ENCODE peak calls at places on chromosomes 13 and 19, in four cellular contexts. Q, M, Y and E are unnamed samples.

GRCh38 chr19:2235396-2236284 is 489 bp downstream of the PLEKHJ1 start:
- DNase-seq in Q (peak; percentile 87), M (no peak), Y (no peak), E (no peak)

GRCh38 chr13:30755678-30756077 is 20.3 kb downstream of the ALOX5AP start:
- DNase-seq in Q (no peak), M (no peak), Y (no peak), E (no peak)

GRCh38 chr19:36423925-36424324 is 5.5 kb upstream of the ZFP82 start:
- DNase-seq in Q (no peak), M (no peak), Y (no peak), E (no peak)

GRCh38 chr13:84894749-84895148 is 904.5 kb downstream of the SLITRK6 start:
- DNase-seq in Q (no peak), M (no peak), Y (no peak), E (no peak)

GRCh38 chr19:29620931-29621351 is 14.9 kb downstream of the POP4 start:
- DNase-seq in Q (no peak), M (no peak), Y (no peak), E (no peak)

GRCh38 chr19:49533551-49534488 is 6.0 kb downstream of the RCN3 start:
- DNase-seq in Q (peak; percentile 61), M (peak; percentile 82), Y (peak; percentile 63), E (no peak)

GRCh38 chr13:39623466-39623865 is 20.5 kb upstream of the LHFPL6 start:
- DNase-seq in Q (no peak), M (no peak), Y (no peak), E (no peak)

GRCh38 chr19:55635856-55636440 is 4.9 kb upstream of the ZNF580 start:
- DNase-seq in Q (no peak), M (no peak), Y (no peak), E (no peak)

GRCh38 chr13:94435604-94436226 is 43.8 kb downstream of the DCT start:
- DNase-seq in Q (no peak), M (no peak), Y (no peak), E (no peak)

GRCh38 chr13:86174632-86175031 is 375.4 kb upstream of the SLITRK6 start:
- DNase-seq in Q (no peak), M (no peak), Y (no peak), E (no peak)

GRCh38 chr13:52070929-52071523 is 46.5 kb downstream of the UTP14C start:
- DNase-seq in Q (no peak), M (no peak), Y (no peak), E (no peak)

GRCh38 chr19:1872807-1873523 is 9.6 kb upstream of the KLF16 start:
- DNase-seq in Q (no peak), M (no peak), Y (no peak), E (no peak)

GRCh38 chr19:5826531-5827341 is 12.8 kb downstream of the FUT6 start:
- DNase-seq in Q (peak; percentile 90), M (no peak), Y (no peak), E (no peak)

GRCh38 chr13:77697208-77698103 is at the start of gene SLAIN1:
- DNase-seq in Q (peak; percentile 72), M (peak; percentile 73), Y (peak; percentile 41), E (peak; percentile 93)

GRCh38 chr19:3204646-3205275 is 19.0 kb downstream of the NCLN start:
- DNase-seq in Q (no peak), M (no peak), Y (no peak), E (no peak)

GRCh38 chr19:310141-310651 is 19.0 kb upstream of the PLPP2 start:
- DNase-seq in Q (no peak), M (no peak), Y (no peak), E (no peak)

GRCh38 chr19:3508771-3509535 is 2.8 kb downstream of the FZR1 start:
- DNase-seq in Q (no peak), M (no peak), Y (no peak), E (no peak)

GRCh38 chr13:100203696-100204367 is 114.9 kb downstream of the PCCA start:
- DNase-seq in Q (no peak), M (no peak), Y (no peak), E (no peak)

GRCh38 chr19:4567584-4568071 is 8.1 kb upstream of the SEMA6B start:
- DNase-seq in Q (peak; percentile 73), M (peak; percentile 62), Y (peak; percentile 37), E (no peak)

GRCh38 chr19:3366104-3366760 is at the start of gene NFIC:
- DNase-seq in Q (peak; percentile 70), M (peak; percentile 91), Y (peak; percentile 63), E (peak; percentile 57)

GRCh38 chr13:23462815-23463559 is 29.5 kb upstream of the SACS start:
- DNase-seq in Q (no peak), M (no peak), Y (no peak), E (no peak)

GRCh38 chr13:44063881-44064280 is 184.2 kb downstream of the LACC1 start:
- DNase-seq in Q (no peak), M (no peak), Y (no peak), E (no peak)

GRCh38 chr13:26716984-26717383 is 43.6 kb downstream of the GPR12 start:
- DNase-seq in Q (no peak), M (no peak), Y (no peak), E (no peak)

GRCh38 chr13:34469212-34469983 is 472.7 kb upstream of the NBEA start:
- DNase-seq in Q (no peak), M (no peak), Y (no peak), E (no peak)

GRCh38 chr13:52454825-52455676 is at the start of gene CKAP2:
- DNase-seq in Q (peak; percentile 96), M (peak; percentile 90), Y (peak; percentile 88), E (peak; percentile 89)

GRCh38 chr19:54190942-54191670 is at the start of gene TSEN34:
- DNase-seq in Q (peak; percentile 88), M (peak; percentile 91), Y (peak; percentile 76), E (peak; percentile 86)

GRCh38 chr19:33631628-33631995 is 9.9 kb downstream of the CHST8 start:
- DNase-seq in Q (no peak), M (no peak), Y (no peak), E (no peak)

GRCh38 chr19:23855676-23856075 is 59.0 kb upstream of the ZNF726 start:
- DNase-seq in Q (no peak), M (no peak), Y (no peak), E (no peak)

GRCh38 chr13:80339841-80340642 is 884 bp downstream of the SPRY2 start:
- DNase-seq in Q (peak; percentile 67), M (peak; percentile 46), Y (no peak), E (peak; percentile 63)

GRCh38 chr13:95267662-95268369 is 33.4 kb downstream of the ABCC4 start:
- DNase-seq in Q (peak; percentile 36), M (no peak), Y (no peak), E (peak; percentile 13)

DNA sequence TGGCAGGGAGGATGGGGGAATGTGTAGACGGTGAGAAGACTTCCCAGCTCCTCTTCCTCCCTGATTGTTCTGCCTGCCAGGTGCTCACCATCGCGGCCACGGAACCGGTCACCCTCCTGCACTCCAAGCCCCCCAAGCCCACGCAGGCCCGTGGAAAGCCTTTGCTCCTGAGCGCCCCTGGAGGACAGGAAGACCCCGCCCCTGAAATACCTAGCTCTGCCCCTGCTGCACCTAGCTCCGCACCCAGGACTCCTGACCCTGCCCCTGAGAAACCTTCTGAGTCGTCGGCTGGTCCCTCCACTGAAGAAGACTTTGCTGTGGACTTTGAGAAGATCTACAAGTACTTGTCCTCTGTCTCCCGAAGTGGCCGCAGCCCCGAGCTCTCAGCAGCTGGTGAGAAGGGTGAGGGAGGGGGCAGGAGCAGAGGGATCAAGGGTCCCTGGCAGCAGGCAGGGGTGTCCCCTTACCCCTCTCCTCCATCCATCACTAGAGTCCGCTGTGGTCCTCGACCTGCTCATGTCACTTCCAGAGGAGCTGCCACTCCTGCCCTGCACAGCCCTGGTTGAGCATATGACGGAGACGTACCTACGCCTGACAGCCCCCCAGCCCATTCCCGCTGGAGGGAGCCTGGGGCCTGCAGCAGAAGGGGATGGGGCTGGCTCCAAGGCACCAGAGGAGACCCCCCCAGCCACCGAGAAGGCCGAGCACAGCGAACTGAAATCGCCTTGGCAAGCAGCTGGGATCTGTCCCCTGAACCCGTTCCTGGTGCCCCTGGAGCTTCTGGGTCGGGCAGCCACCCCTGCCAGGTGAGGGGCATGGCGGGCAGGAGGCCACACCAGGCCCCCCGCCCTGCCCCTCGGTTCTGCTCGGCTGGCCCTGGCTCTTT is 2.1 kb downstream of the SNAPC2 start:
- DNase-seq in Q (no peak), M (no peak), Y (no peak), E (no peak)
- H3K27ac ChIP-seq in Q (no peak overlapping the region), M (no peak overlapping the region), Y (peak overlapping the region; percentile 93), E (no peak overlapping the region)

GRCh38 chr13:89520468-89520867 is 1827.0 kb upstream of the MIR17HG start:
- DNase-seq in Q (no peak), M (no peak), Y (no peak), E (no peak)

GRCh38 chr13:89518289-89519077 is 1829.0 kb upstream of the MIR17HG start:
- DNase-seq in Q (no peak), M (no peak), Y (no peak), E (no peak)

GRCh38 chr13:89515948-89516347 is 1831.5 kb upstream of the MIR17HG start:
- DNase-seq in Q (no peak), M (no peak), Y (no peak), E (no peak)

DNA sequence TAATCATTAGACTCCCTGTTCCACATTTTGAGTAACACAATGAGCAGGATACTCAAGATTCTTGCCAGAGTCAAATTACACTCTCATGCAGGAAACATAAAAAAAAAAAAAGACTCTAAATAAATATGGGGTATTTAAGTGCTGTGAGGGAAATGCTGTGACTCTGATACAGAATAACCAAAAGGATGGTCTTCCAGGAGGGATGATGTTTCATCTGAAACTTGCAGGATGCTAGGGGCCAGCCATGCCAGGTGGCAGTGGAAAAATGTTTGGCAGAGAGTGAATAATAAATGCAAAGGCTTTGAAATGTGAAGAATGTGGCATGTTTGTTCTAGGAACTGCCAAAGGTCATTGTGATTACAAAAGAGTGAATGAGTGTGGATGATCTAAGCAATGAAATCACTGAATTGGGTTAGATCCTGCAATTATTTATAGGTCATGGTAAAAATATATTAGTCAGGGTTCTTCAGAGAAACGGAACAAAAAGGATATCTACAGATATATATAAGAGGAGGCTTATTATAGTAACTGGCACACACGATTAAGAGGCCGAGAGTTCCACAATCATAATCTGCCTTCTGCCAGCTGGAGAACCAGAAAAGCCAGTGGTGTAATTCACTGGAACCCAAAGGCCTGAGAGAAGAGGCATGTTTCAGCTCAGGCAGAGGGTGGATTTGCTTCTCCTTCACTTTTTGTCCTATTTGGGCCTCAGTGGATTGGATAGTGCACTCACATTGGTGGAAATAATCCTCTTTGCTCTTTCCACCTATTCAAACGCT is 1832.8 kb upstream of the MIR17HG start:
- DNase-seq in Q (no peak), M (no peak), Y (no peak), E (no peak)
- H3K27ac ChIP-seq in Q (no peak overlapping the region), M (no peak overlapping the region), Y (no peak overlapping the region), E (no peak overlapping the region)

GRCh38 chr19:47243364-47243775 is 12.4 kb upstream of the BBC3 start:
- DNase-seq in Q (no peak), M (no peak), Y (no peak), E (no peak)
- H3K27ac ChIP-seq in Q (no peak overlapping the region), M (no peak overlapping the region), Y (peak overlapping the region; percentile 60), E (no peak overlapping the region)

DNA sequence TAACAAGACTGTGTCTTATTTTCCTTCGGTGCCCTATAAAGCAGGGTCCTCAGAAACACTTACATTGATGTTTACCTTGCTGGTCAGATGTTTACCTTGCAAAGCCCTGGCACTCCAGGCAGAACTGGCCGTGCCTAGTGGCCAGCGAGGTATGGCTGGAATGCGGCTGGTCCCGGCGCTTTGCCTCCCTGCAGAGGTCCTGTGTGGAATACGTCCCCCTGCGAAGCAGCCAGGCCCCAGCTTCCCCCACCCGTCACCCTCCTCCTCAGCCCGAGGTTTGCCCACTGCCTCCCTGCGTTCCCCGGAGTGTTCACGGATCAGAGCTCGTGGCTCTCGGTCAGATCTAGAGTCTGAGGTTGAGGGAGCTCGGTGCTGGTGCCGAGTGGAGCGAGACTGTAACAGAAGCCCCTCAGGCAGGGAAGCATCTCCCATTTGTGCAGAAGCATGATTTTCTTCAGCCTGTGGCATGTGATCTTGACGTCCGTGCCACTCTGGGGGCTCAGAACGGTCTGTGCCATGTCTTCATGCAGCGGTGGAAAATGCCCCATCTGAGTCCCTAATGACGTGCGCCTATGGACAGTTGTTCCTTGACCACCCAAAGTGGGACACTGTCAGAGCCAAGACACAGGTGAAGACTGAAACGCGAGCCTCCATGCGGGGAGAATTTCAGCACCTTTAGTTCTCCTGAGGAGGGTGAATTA is 54.8 kb upstream of the SOX1 start:
- DNase-seq in Q (no peak), M (no peak), Y (no peak), E (no peak)
- H3K27ac ChIP-seq in Q (no peak overlapping the region), M (no peak overlapping the region), Y (no peak overlapping the region), E (no peak overlapping the region)